ENCODE peak calls at places on chromosomes 5 and 9, in six cellular contexts. K is foreskin fibroblast, X is adrenal gland, C is endothelial cell of umbilical vein, B is HFFc6, F is bronchial epithelial cell. P is an unnamed sample.

GRCh38 chr5:150647275-150648251 is 7.1 kb downstream of the SYNPO start:
- DNase-seq in K (no peak), X (peak; percentile 68), C (no peak), B (no peak), F (no peak), P (no peak)

GRCh38 chr5:91352831-91353695 is 30.1 kb downstream of the ARRDC3 start:
- DNase-seq in K (no peak), X (no peak), C (no peak), B (no peak), F (no peak), P (no peak)

GRCh38 chr9:7760014-7760415 is 39.6 kb downstream of the DMAC1 start:
- DNase-seq in K (no peak), X (no peak), C (no peak), B (no peak), F (no peak), P (no peak)

GRCh38 chr9:99391937-99392574 is 170.0 kb downstream of the SEC61B start:
- DNase-seq in K (no peak), X (no peak), C (peak; percentile 26), B (no peak), F (no peak), P (no peak)

GRCh38 chr5:62112689-62113220 is 193.3 kb upstream of the KIF2A start:
- DNase-seq in K (peak; percentile 72), X (no peak), C (no peak), B (no peak), F (no peak), P (no peak)

GRCh38 chr5:146466521-146467349 is 19.6 kb downstream of the TCERG1 start:
- DNase-seq in K (peak; percentile 43), X (no peak), C (peak; percentile 58), B (peak; percentile 22), F (peak; percentile 44), P (no peak)

GRCh38 chr5:167743685-167744084 is 547.8 kb upstream of the WWC1 start:
- DNase-seq in K (peak; percentile 83), X (no peak), C (no peak), B (peak; percentile 84), F (peak; percentile 91), P (no peak)

GRCh38 chr5:123700624-123701023 is 188.6 kb downstream of the CSNK1G3 start:
- DNase-seq in K (peak; percentile 89), X (no peak), C (peak; percentile 99), B (peak; percentile 98), F (peak; percentile 96), P (peak; percentile 67)

GRCh38 chr5:1217596-1218206 is 7.5 kb upstream of the SLC6A18 start:
- DNase-seq in K (no peak), X (no peak), C (no peak), B (no peak), F (no peak), P (no peak)

GRCh38 chr5:9466677-9467076 is 79.2 kb downstream of the SEMA5A start:
- DNase-seq in K (peak; percentile 61), X (no peak), C (no peak), B (peak; percentile 39), F (no peak), P (no peak)

GRCh38 chr9:108766786-108767185 is 89.0 kb downstream of the ACTL7B start:
- DNase-seq in K (no peak), X (no peak), C (no peak), B (no peak), F (no peak), P (no peak)

GRCh38 chr9:76680716-76681431 is 83.4 kb upstream of the PCA3 start:
- DNase-seq in K (peak; percentile 31), X (no peak), C (no peak), B (no peak), F (no peak), P (no peak)

GRCh38 chr5:58983496-58983895 is 400.6 kb downstream of the RAB3C start:
- DNase-seq in K (no peak), X (no peak), C (no peak), B (no peak), F (no peak), P (no peak)

GRCh38 chr5:62030326-62030725 is 275.7 kb upstream of the KIF2A start:
- DNase-seq in K (no peak), X (no peak), C (no peak), B (no peak), F (peak; percentile 75), P (no peak)

GRCh38 chr9:112970939-112971338 is 41.1 kb downstream of the ZNF883 start:
- DNase-seq in K (peak; percentile 26), X (no peak), C (no peak), B (peak; percentile 16), F (peak; percentile 3), P (no peak)

GRCh38 chr5:127404190-127404589 is 113.2 kb upstream of the PRRC1 start:
- DNase-seq in K (no peak), X (no peak), C (no peak), B (no peak), F (no peak), P (no peak)

GRCh38 chr9:122179690-122180074 is 20.0 kb downstream of the MORN5 start:
- DNase-seq in K (peak; percentile 37), X (no peak), C (no peak), B (no peak), F (peak; percentile 9), P (no peak)

GRCh38 chr9:17837931-17838330 is 259.1 kb downstream of the SH3GL2 start:
- DNase-seq in K (peak; percentile 6), X (no peak), C (no peak), B (no peak), F (no peak), P (no peak)
- TF ChIP-seq CTCF in K (peak; percentile 9), X (no peak), C (no peak), B (peak; percentile 50), F (no peak), P (no peak)

DNA sequence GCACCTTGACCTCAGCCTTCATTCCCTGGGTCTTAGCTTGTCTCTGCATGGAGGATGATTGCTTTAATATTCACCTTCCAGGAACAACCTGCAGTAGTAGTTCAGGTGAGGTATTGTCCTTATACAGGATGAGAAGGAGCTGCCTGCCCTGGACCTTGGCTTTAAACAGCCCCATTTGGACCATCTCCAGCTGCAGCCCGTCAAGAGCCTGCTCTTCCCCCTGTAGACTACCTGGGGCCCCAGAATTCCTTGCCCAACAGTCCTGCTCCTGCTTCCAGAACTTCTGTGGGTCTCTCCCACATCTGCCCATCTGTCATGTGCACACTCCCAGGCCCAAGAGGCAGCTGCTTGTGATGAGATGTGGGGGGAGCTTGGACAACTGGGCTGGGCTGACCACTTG is 12.2 kb upstream of the OTP start:
- DNase-seq in K (no peak), X (no peak), C (no peak), B (no peak), F (no peak), P (no peak)
- TF ChIP-seq CTCF in K (no peak), X (no peak), C (no peak), B (no peak), F (no peak), P (no peak)

GRCh38 chr9:95939472-95939871 is 64.0 kb downstream of the ERCC6L2 start:
- DNase-seq in K (no peak), X (no peak), C (no peak), B (no peak), F (no peak), P (no peak)
- TF ChIP-seq CTCF in K (no peak), X (no peak), C (no peak), B (no peak), F (no peak), P (no peak)

GRCh38 chr5:36740259-36740898 is 134.0 kb downstream of the SLC1A3 start:
- DNase-seq in K (peak; percentile 33), X (no peak), C (no peak), B (no peak), F (peak; percentile 50), P (no peak)

GRCh38 chr5:36744041-36744677 is 132.4 kb upstream of the NIPBL start:
- DNase-seq in K (no peak), X (no peak), C (no peak), B (no peak), F (no peak), P (no peak)

GRCh38 chr5:36739751-36740221 is 133.4 kb downstream of the SLC1A3 start:
- DNase-seq in K (peak; percentile 72), X (peak; percentile 65), C (peak; percentile 80), B (peak; percentile 49), F (peak; percentile 80), P (peak; percentile 71)

GRCh38 chr5:36741138-36741537 is 134.7 kb downstream of the SLC1A3 start:
- DNase-seq in K (peak; percentile 14), X (no peak), C (no peak), B (no peak), F (no peak), P (peak; percentile 67)

DNA sequence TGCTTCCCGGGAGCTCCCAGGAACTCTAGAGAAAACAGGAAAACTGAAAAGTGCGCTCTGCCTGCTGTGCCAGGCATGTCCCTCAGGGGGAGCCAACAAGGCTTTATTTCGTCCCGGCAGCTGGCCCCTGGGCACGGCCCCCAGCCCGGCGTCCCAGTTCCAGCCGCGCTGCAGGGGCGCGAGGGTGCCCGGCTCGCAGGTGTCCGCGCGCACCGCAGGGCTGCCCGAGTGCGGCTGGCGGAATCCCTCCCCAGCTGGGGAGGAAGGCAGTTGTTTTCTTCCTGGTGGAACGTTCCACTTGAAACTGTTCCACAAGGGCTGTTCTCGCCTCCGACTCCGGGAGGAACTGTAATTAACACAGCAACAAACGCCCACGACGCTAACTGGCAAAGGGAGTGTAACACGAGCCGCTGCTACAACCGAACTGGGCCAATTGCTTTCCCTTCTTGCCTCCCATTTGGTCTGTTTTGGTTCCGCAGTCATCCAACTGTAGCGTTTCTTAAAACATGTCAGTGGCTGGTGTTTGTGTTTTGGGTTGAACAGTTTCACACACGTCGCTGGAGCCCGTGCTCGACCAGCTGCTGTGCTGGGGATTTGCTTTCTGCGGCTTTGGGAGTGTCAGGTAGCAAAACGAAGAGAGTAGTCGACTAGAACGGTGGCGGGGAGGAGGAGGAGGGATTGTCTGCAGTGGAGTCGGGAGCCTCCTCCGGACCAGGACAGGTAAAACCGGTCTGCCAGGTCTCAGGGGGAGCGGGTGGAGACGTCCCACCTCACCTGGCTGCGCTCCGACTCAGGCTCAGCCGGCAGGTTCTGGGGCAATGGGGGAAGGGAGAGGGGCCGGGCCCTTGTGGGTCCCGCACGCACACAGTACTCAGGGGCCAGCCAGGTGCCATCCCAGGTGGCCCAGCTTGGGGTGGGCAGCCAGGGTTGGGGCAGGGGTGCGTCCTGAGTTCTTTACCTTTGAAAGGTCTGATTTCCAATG is 131.6 kb upstream of the NIPBL start:
- DNase-seq in K (peak; percentile 87), X (peak; percentile 62), C (peak; percentile 68), B (peak; percentile 57), F (peak; percentile 84), P (peak; percentile 96)
- TF ChIP-seq CTCF in K (peak; percentile 69), X (peak; percentile 29), C (peak; percentile 59), B (peak; percentile 79), F (peak; percentile 79), P (peak; percentile 59)

DNA sequence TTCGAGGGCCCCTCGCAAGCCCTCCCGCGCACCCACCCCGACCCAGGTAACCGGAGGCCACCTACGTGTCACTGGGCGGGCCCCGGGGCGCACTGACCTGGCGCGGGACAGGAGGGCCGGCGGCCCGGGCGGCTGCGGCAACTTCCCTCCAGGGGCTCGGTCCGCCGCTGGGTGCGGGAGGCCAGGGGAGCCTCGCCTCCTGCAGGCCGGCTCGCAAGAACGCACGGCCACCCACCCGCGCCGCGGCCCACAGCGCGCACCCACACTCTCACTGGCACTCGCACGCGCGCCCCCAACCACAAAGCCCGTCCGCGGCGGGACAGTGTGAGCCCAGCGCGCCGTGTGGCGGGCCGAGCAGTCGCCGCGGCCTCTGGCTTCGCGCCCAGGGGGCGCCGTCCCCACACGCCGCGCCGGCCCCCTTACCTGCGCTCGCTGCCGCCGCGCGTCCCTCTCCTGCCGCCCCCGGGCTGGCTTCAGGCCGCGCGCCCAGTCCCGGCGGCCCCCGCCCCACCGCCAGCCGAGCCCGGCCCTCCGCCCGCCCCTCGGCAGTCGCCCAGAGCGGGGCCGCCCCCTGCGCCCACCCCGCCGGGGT is 430 bp downstream of the LPAR1 start:
- DNase-seq in K (peak; percentile 77), X (peak; percentile 28), C (no peak), B (no peak), F (no peak), P (peak; percentile 55)
- TF ChIP-seq CTCF in K (no peak), X (no peak), C (no peak), B (peak; percentile 65), F (peak; percentile 7), P (peak; percentile 23)

GRCh38 chr5:115770466-115770865 is 46.0 kb downstream of the CDO1 start:
- DNase-seq in K (peak; percentile 11), X (no peak), C (no peak), B (no peak), F (peak; percentile 4), P (no peak)
- TF ChIP-seq CTCF in K (peak; percentile 43), X (no peak), C (peak; percentile 18), B (peak; percentile 71), F (peak; percentile 64), P (no peak)